ENCODE peak calls at places on chromosomes 11 and 22, in four cellular contexts. Z, X, J and S are unnamed samples.

GRCh38 chr11:132911186-132911585 is 621.1 kb downstream of the OPCML start:
- DNase-seq in Z (no peak), J (peak; percentile 55), X (no peak), S (no peak)

GRCh38 chr11:110857885-110858555 is 145.8 kb upstream of the ARHGAP20 start:
- DNase-seq in Z (no peak), J (no peak), X (no peak), S (peak; percentile 22)

GRCh38 chr22:33922268-33922667 is 2.0 kb upstream of the LARGE1 start:
- DNase-seq in X (no peak), Z (no peak), J (peak; percentile 75), S (no peak)

GRCh38 chr11:65316311-65316978 is 1.8 kb downstream of the CDC42EP2 start:
- DNase-seq in Z (no peak), J (peak; percentile 37), X (peak; percentile 37), S (peak; percentile 74)

GRCh38 chr11:66328307-66329144 is 7.7 kb downstream of the RIN1 start:
- DNase-seq in Z (peak; percentile 59), J (peak; percentile 93), X (peak; percentile 65), S (peak; percentile 54)

GRCh38 chr11:70742553-70743291 is 344.4 kb downstream of the CTTN start:
- DNase-seq in J (peak; percentile 95), X (no peak), Z (no peak), S (no peak)

GRCh38 chr11:112727341-112727841 is 233.8 kb upstream of the NCAM1 start:
- DNase-seq in J (no peak), Z (no peak), X (no peak), S (no peak)

GRCh38 chr22:32932176-32932575 is 126.0 kb downstream of the SYN3 start:
- DNase-seq in J (peak; percentile 7), X (no peak), Z (no peak), S (no peak)

GRCh38 chr11:118142081-118142480 is 10.5 kb downstream of the SCN4B start:
- DNase-seq in J (peak; percentile 60), Z (no peak), X (no peak), S (no peak)

GRCh38 chr22:27420817-27421361 is 380.7 kb downstream of the MN1 start:
- DNase-seq in X (peak; percentile 82), J (no peak), Z (no peak), S (peak; percentile 43)

GRCh38 chr11:62337682-62338181 is 484 bp downstream of the ASRGL1 start:
- DNase-seq in X (no peak), Z (no peak), J (peak; percentile 29), S (no peak)

GRCh38 chr11:9802291-9802861 is 138.5 kb downstream of the SWAP70 start:
- DNase-seq in J (peak; percentile 84), X (no peak), Z (no peak), S (no peak)

GRCh38 chr11:86068138-86068861 is 584 bp downstream of the PICALM start:
- DNase-seq in Z (no peak), X (peak; percentile 19), J (peak; percentile 58), S (peak; percentile 47)

GRCh38 chr11:80929406-80929805 is 1488.6 kb upstream of the TENM4 start:
- DNase-seq in Z (no peak), J (no peak), X (no peak), S (no peak)

GRCh38 chr22:29041408-29041807 is 20.2 kb downstream of the C22orf31 start:
- DNase-seq in J (no peak), X (no peak), Z (no peak), S (no peak)

GRCh38 chr11:27058456-27058855 is 17.8 kb downstream of the BBOX1 start:
- DNase-seq in Z (no peak), X (no peak), J (no peak), S (no peak)

GRCh38 chr11:57464343-57465181 is 4.2 kb downstream of the RTN4RL2 start:
- DNase-seq in J (peak; percentile 20), X (no peak), Z (no peak), S (no peak)